ENCODE peak calls at places on chromosomes 5 and 9, in eight cellular contexts. M, E, C, Q, U, I, D and R are unnamed samples.

GRCh38 chr5:181152406-181152805 is 5.0 kb downstream of the OR2V2 start:
- DNase-seq in Q (no peak), C (no peak), U (no peak), E (no peak), D (no peak), M (no peak), I (no peak), R (no peak)

GRCh38 chr5:139851558-139851957 is 56.0 kb downstream of the PSD2 start:
- DNase-seq in C (no peak), M (no peak), Q (no peak), D (no peak), E (no peak), U (peak; percentile 59), I (no peak), R (no peak)

GRCh38 chr5:95081500-95082355 is 203.2 kb downstream of the MCTP1 start:
- DNase-seq in D (peak; percentile 33), M (peak; percentile 96), I (no peak), U (peak; percentile 82), Q (peak; percentile 22), C (no peak), E (no peak), R (no peak)

GRCh38 chr5:28344803-28345433 is 1306.5 kb upstream of the CDH9 start:
- DNase-seq in E (no peak), C (peak; percentile 20), Q (no peak), U (no peak), D (no peak), I (peak; percentile 70), M (peak; percentile 42), R (peak; percentile 8)

GRCh38 chr5:126002222-126002897 is 420.8 kb upstream of the GRAMD2B start:
- DNase-seq in U (peak; percentile 76), M (no peak), I (no peak), C (no peak), E (peak; percentile 35), Q (no peak), D (peak; percentile 81), R (peak; percentile 64)

GRCh38 chr9:137740311-137740710 is 121.5 kb downstream of the EHMT1 start:
- DNase-seq in Q (no peak), I (peak; percentile 91), E (no peak), M (no peak), C (no peak), D (peak; percentile 62), U (no peak), R (peak; percentile 67)

GRCh38 chr9:34027845-34028574 is 20.7 kb downstream of the UBAP2 start:
- DNase-seq in M (no peak), C (no peak), E (no peak), Q (no peak), U (no peak), I (no peak), D (no peak), R (no peak)

GRCh38 chr5:154653418-154653763 is 101.8 kb upstream of the LARP1 start:
- DNase-seq in E (no peak), M (no peak), U (peak; percentile 62), D (no peak), C (no peak), Q (no peak), I (no peak), R (no peak)

GRCh38 chr9:104788251-104788650 is 24.3 kb downstream of the NIPSNAP3B start:
- DNase-seq in C (no peak), E (no peak), Q (no peak), M (no peak), I (no peak), D (no peak), U (no peak), R (no peak)

GRCh38 chr9:135906291-135907005 is 898 bp downstream of the CAMSAP1 start:
- DNase-seq in E (no peak), Q (no peak), D (no peak), U (no peak), I (peak; percentile 68), M (peak; percentile 24), C (peak; percentile 32), R (no peak)